ENCODE peak calls at places on chromosome 3, in eight cellular contexts. Q, X, D, E, I, J, H and N are unnamed samples.

GRCh38 chr3:108100906-108101305 is 10.1 kb upstream of the CD47 start:
- DNase-seq in Q (peak), X (no peak), D (peak), E (no peak), I (no peak), J (no peak), H (no peak), N (no peak)

GRCh38 chr3:187985636-187986035 is 168.3 kb upstream of the LPP start:
- DNase-seq in Q (no peak), X (no peak), D (no peak), E (no peak), I (no peak), J (no peak), H (no peak), N (no peak)

GRCh38 chr3:77935418-77935817 is 895.5 kb downstream of the ROBO2 start:
- DNase-seq in Q (no peak), X (no peak), D (no peak), E (no peak), I (no peak), J (no peak), H (no peak), N (no peak)

GRCh38 chr3:51375571-51375970 is 9.5 kb upstream of the MANF start:
- DNase-seq in Q (no peak), X (no peak), D (no peak), E (no peak), I (no peak), J (no peak), H (no peak), N (no peak)

GRCh38 chr3:11154953-11155325 is 646 bp downstream of the HRH1 start:
- DNase-seq in Q (no peak), X (peak), D (no peak), E (no peak), I (no peak), J (no peak), H (no peak), N (no peak)

GRCh38 chr3:160754371-160754854 is 1.6 kb upstream of the PPM1L start:
- DNase-seq in Q (peak), X (peak), D (no peak), E (no peak), I (peak), J (peak), H (peak), N (peak)

GRCh38 chr3:40387895-40388254 is 891 bp downstream of the ENTPD3 start:
- DNase-seq in Q (no peak), X (no peak), D (no peak), E (no peak), I (no peak), J (no peak), H (no peak), N (no peak)

GRCh38 chr3:178019645-178020044 is 516.6 kb upstream of the KCNMB2 start:
- DNase-seq in Q (no peak), X (no peak), D (no peak), E (no peak), I (no peak), J (no peak), H (no peak), N (no peak)

GRCh38 chr3:3800685-3801509 is 1.7 kb downstream of the LRRN1 start:
- DNase-seq in Q (no peak), X (no peak), D (peak), E (no peak), I (peak), J (peak), H (no peak), N (no peak)

GRCh38 chr3:31226331-31226730 is 306.4 kb upstream of the STT3B start:
- DNase-seq in Q (no peak), X (no peak), D (no peak), E (peak), I (no peak), J (no peak), H (no peak), N (peak)

GRCh38 chr3:53083496-53083895 is 37.6 kb upstream of the SFMBT1 start:
- DNase-seq in Q (no peak), X (peak), D (no peak), E (no peak), I (peak), J (no peak), H (no peak), N (no peak)

GRCh38 chr3:159964166-159964973 is 24.3 kb upstream of the IL12A start:
- DNase-seq in Q (no peak), X (peak), D (peak), E (no peak), I (no peak), J (no peak), H (no peak), N (no peak)

GRCh38 chr3:1092061-1092460 is 763 bp upstream of the CNTN6 start:
- DNase-seq in Q (no peak), X (no peak), D (no peak), E (no peak), I (no peak), J (no peak), H (no peak), N (no peak)

GRCh38 chr3:33636125-33636855 is 81.8 kb downstream of the CLASP2 start:
- DNase-seq in Q (no peak), X (peak), D (no peak), E (no peak), I (no peak), J (no peak), H (peak), N (no peak)

GRCh38 chr3:142645236-142645793 is 49.1 kb downstream of the PLS1 start:
- DNase-seq in Q (no peak), X (peak), D (no peak), E (no peak), I (no peak), J (no peak), H (no peak), N (no peak)

GRCh38 chr3:55818485-55818884 is 331.4 kb upstream of the WNT5A start:
- DNase-seq in Q (no peak), X (peak), D (no peak), E (no peak), I (no peak), J (no peak), H (no peak), N (no peak)

GRCh38 chr3:188627652-188628051 is 473.7 kb downstream of the LPP start:
- DNase-seq in Q (no peak), X (peak), D (no peak), E (no peak), I (no peak), J (no peak), H (no peak), N (no peak)

GRCh38 chr3:128683957-128684356 is 33.3 kb upstream of the RPN1 start:
- DNase-seq in Q (no peak), X (no peak), D (no peak), E (no peak), I (no peak), J (no peak), H (no peak), N (no peak)

GRCh38 chr3:139585820-139586219 is 46.3 kb upstream of the RBP1 start:
- DNase-seq in Q (no peak), X (no peak), D (no peak), E (no peak), I (no peak), J (no peak), H (no peak), N (no peak)

GRCh38 chr3:126300761-126301481 is 56.3 kb downstream of the KLF15 start:
- DNase-seq in Q (no peak), X (peak), D (no peak), E (no peak), I (peak), J (peak), H (no peak), N (no peak)

GRCh38 chr3:187368251-187368733 is at the start of gene RTP4:
- DNase-seq in Q (peak), X (peak), D (peak), E (peak), I (no peak), J (no peak), H (peak), N (no peak)

GRCh38 chr3:99542771-99543518 is 95.4 kb upstream of the COL8A1 start:
- DNase-seq in Q (no peak), X (peak), D (no peak), E (no peak), I (no peak), J (no peak), H (no peak), N (no peak)

GRCh38 chr3:53243165-53243564 is 12.7 kb downstream of the TKT start:
- DNase-seq in Q (no peak), X (peak), D (no peak), E (no peak), I (no peak), J (no peak), H (no peak), N (no peak)

GRCh38 chr3:14216257-14217048 is 37.8 kb downstream of the LSM3 start:
- DNase-seq in Q (peak), X (peak), D (no peak), E (peak), I (peak), J (no peak), H (no peak), N (no peak)